ENCODE peak calls at places on chromosomes 1 and 21, in nine cellular contexts. S is uterus, H is foreskin fibroblast, W is glutamatergic neuron, A is lower lobe of right lung, X is heart left ventricle, R is AG04449, T is AG10803, J is GM23338. L is an unnamed sample.

GRCh38 chr1:189851806-189852367 is 625.8 kb downstream of the BRINP3 start:
- DNase-seq in W (no peak), A (no peak), J (no peak), X (no peak), R (no peak), S (no peak), H (no peak), T (no peak), L (no peak)

GRCh38 chr1:196317535-196318522 is 290.4 kb downstream of the KCNT2 start:
- DNase-seq in T (peak; percentile 37), J (peak; percentile 65), A (no peak), R (peak; percentile 3), S (no peak), H (peak; percentile 68), W (peak; percentile 44), X (no peak), L (no peak)

GRCh38 chr1:203751051-203751450 is 13.9 kb upstream of the LAX1 start:
- DNase-seq in T (peak; percentile 74), J (no peak), H (peak; percentile 36), R (peak; percentile 58), W (no peak), A (no peak), X (no peak), S (no peak), L (no peak)

GRCh38 chr1:235012436-235013210 is 116.0 kb downstream of the TOMM20 start:
- DNase-seq in W (no peak), S (no peak), H (no peak), X (no peak), T (no peak), A (no peak), J (no peak), R (no peak), L (no peak)

GRCh38 chr21:38297193-38297592 is 40.4 kb downstream of the KCNJ15 start:
- DNase-seq in A (no peak), J (no peak), R (peak; percentile 46), X (no peak), T (peak; percentile 88), H (peak; percentile 82), W (no peak), S (no peak), L (no peak)

GRCh38 chr1:243428617-243429342 is 172.9 kb downstream of the SDCCAG8 start:
- DNase-seq in J (no peak), A (no peak), T (no peak), R (no peak), S (no peak), X (no peak), W (no peak), H (no peak), L (no peak)

GRCh38 chr1:84402060-84402459 is 3.8 kb downstream of the DNASE2B start:
- DNase-seq in T (no peak), S (no peak), H (peak; percentile 54), J (no peak), A (no peak), X (no peak), W (no peak), R (no peak), L (no peak)

GRCh38 chr1:221419513-221420088 is 322.3 kb downstream of the DUSP10 start:
- DNase-seq in S (no peak), J (no peak), A (no peak), T (peak; percentile 96), H (peak; percentile 84), R (peak; percentile 63), X (no peak), W (no peak), L (no peak)

GRCh38 chr1:9701661-9702060 is 50.1 kb downstream of the PIK3CD start:
- DNase-seq in J (no peak), R (no peak), H (peak; percentile 31), W (no peak), X (no peak), T (peak; percentile 57), A (no peak), S (no peak), L (no peak)

GRCh38 chr21:25422610-25423608 is 184.4 kb downstream of the MRPL39 start:
- DNase-seq in R (no peak), H (no peak), W (no peak), S (no peak), A (no peak), J (no peak), T (no peak), X (no peak), L (no peak)

GRCh38 chr1:236027096-236027495 is 37.8 kb downstream of the NID1 start:
- DNase-seq in T (no peak), J (no peak), S (no peak), X (no peak), R (no peak), A (no peak), W (no peak), H (no peak), L (no peak)

GRCh38 chr1:236029428-236029940 is 35.4 kb downstream of the NID1 start:
- DNase-seq in S (no peak), T (no peak), A (no peak), R (no peak), H (no peak), J (no peak), X (no peak), W (no peak), L (no peak)

GRCh38 chr1:236025836-236026235 is 39.1 kb downstream of the NID1 start:
- DNase-seq in T (no peak), X (no peak), A (no peak), W (no peak), R (no peak), J (no peak), H (no peak), S (no peak), L (no peak)

GRCh38 chr1:236033336-236033735 is 31.6 kb downstream of the NID1 start:
- DNase-seq in A (no peak), S (no peak), R (no peak), H (no peak), T (no peak), J (no peak), W (no peak), X (no peak), L (no peak)

DNA sequence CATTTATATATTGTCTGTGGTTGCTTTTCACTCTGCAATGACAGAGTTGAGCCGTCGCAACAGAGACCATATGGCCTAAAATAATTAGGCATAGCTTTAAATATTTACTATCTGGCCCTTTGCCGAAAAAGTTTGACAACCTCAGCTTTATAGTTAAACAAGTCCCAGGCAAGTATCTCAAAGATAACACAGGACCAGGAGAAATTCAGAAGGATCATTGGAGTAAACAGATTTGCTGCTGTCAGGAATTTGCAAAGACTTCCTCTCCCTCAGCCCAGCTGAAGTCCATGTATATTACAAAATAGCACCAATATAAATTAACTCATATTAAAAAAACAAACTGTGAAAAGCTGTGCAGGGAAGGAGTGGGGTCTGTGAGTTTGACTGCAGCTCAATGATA is 34.3 kb downstream of the NID1 start:
- DNase-seq in J (no peak), H (no peak), R (no peak), W (no peak), A (no peak), S (no peak), X (no peak), T (no peak), L (no peak)
- TF ChIP-seq CTCF in J (no peak), H (no peak), R (no peak), W (no peak), A (no peak), S (no peak), X (no peak), T (no peak), L (no peak)

DNA sequence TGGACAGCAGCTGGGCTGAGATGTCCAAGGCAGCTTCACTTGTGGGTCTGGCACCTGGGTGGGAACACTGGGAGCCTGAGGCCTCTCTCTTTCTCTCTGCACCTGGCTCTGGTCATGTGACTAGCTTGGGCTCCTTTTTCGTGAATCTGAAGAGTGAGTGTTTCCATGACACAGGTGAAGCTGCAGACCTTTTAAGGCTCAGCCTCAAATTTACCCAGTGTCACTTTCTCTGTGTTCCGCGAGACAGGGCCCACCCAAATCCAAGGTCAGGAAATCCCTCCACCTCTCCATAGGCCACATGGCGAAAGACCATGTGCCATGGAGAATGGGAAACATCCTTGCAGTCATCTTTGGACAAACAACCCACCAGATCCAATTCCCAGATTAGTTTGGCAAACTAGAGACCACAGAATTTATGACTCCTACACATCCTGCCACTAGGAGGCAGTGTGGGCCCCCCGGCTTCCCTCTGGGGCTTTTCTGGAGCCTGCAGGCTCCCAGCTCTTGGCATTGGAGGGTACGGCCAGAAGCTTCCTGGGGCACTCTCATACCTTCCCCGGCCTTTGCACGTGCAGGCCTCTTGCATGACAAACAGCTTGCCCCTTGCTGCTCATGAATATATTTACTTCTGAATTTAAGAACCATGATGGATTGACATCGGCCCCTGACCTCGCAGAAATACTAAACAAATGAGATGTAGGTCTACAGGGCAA is 180.6 kb downstream of the KAZN start:
- DNase-seq in T (peak; percentile 9), X (no peak), R (no peak), W (peak; percentile 77), A (peak; percentile 58), J (peak; percentile 85), H (peak; percentile 28), S (no peak), L (no peak)
- TF ChIP-seq CTCF in T (peak; percentile 61), X (peak; percentile 72), R (peak; percentile 65), W (peak; percentile 91), A (peak; percentile 76), J (peak; percentile 79), H (peak; percentile 68), S (peak; percentile 10), L (peak; percentile 73)

GRCh38 chr21:26587621-26588260 is 14.7 kb upstream of the CYYR1 start:
- DNase-seq in W (no peak), T (peak; percentile 76), A (no peak), J (no peak), H (peak; percentile 75), X (no peak), S (no peak), R (peak; percentile 14), L (no peak)
- TF ChIP-seq CTCF in W (no peak), T (no peak), A (no peak), J (no peak), H (no peak), X (no peak), S (no peak), R (no peak), L (no peak)

GRCh38 chr1:212293579-212293978 is 8.4 kb downstream of the PPP2R5A start:
- DNase-seq in H (peak; percentile 30), A (no peak), X (no peak), T (peak; percentile 16), S (no peak), J (peak; percentile 54), R (no peak), W (no peak), L (no peak)
- TF ChIP-seq CTCF in H (peak; percentile 19), A (peak; percentile 17), X (peak; percentile 34), T (peak; percentile 30), S (peak; percentile 17), J (peak; percentile 39), R (no peak), W (no peak), L (peak; percentile 43)